ENCODE peak calls at places on chromosomes 2 and 18, in four cellular contexts. One of them, this sample, is unnamed.
A peak's percentile ranks its signal among the peaks of the same experiment; 100 is the strongest.

GRCh38 chr18:33440384-33441043 is at the start of gene CCDC178:
- DNase-seq in SK-N-MC: no peak
- DNase-seq in HFF-Myc: no peak
- DNase-seq in NCI-H526: peak; percentile 16
- DNase-seq in this sample: peak; percentile 4

GRCh38 chr2:101149241-101150192 is 1.7 kb downstream of the TBC1D8 start:
- DNase-seq in HFF-Myc: no peak
- DNase-seq in NCI-H526: no peak
- DNase-seq in SK-N-MC: no peak
- DNase-seq in this sample: no peak

GRCh38 chr18:79951545-79952456 is at the start of gene SLC66A2:
- DNase-seq in NCI-H526: no peak
- DNase-seq in SK-N-MC: no peak
- DNase-seq in HFF-Myc: peak; percentile 36
- DNase-seq in this sample: peak; percentile 83

GRCh38 chr2:159290289-159290907 is 3.9 kb upstream of the WDSUB1 start:
- DNase-seq in HFF-Myc: peak; percentile 88
- DNase-seq in NCI-H526: peak; percentile 3
- DNase-seq in SK-N-MC: peak; percentile 98
- DNase-seq in this sample: peak; percentile 94

GRCh38 chr2:3612639-3613523 is 18.0 kb downstream of the COLEC11 start:
- DNase-seq in HFF-Myc: no peak
- DNase-seq in SK-N-MC: no peak
- DNase-seq in NCI-H526: no peak
- DNase-seq in this sample: no peak

GRCh38 chr2:150589760-150590159 is 102.3 kb upstream of the RND3 start:
- DNase-seq in HFF-Myc: no peak
- DNase-seq in SK-N-MC: no peak
- DNase-seq in NCI-H526: peak; percentile 5
- DNase-seq in this sample: peak; percentile 61

GRCh38 chr2:125456851-125457250 is 1199.1 kb upstream of the GYPC start:
- DNase-seq in HFF-Myc: no peak
- DNase-seq in NCI-H526: no peak
- DNase-seq in SK-N-MC: no peak
- DNase-seq in this sample: no peak

GRCh38 chr18:44819944-44820510 is 139.3 kb downstream of the SETBP1 start:
- DNase-seq in NCI-H526: no peak
- DNase-seq in HFF-Myc: no peak
- DNase-seq in SK-N-MC: no peak
- DNase-seq in this sample: no peak

GRCh38 chr2:134301099-134301970 is 47.5 kb downstream of the MGAT5 start:
- DNase-seq in SK-N-MC: no peak
- DNase-seq in HFF-Myc: no peak
- DNase-seq in NCI-H526: no peak
- DNase-seq in this sample: peak; percentile 70

GRCh38 chr18:75110311-75110710 is 98.6 kb downstream of the PTGR3 start:
- DNase-seq in NCI-H526: no peak
- DNase-seq in SK-N-MC: no peak
- DNase-seq in HFF-Myc: no peak
- DNase-seq in this sample: no peak

GRCh38 chr2:109290887-109291675 is 162.1 kb downstream of the SH3RF3 start:
- DNase-seq in NCI-H526: no peak
- DNase-seq in SK-N-MC: no peak
- DNase-seq in HFF-Myc: no peak
- DNase-seq in this sample: peak; percentile 83

GRCh38 chr2:229673676-229674075 is 40.7 kb downstream of the DNER start:
- DNase-seq in NCI-H526: no peak
- DNase-seq in HFF-Myc: no peak
- DNase-seq in SK-N-MC: no peak
- DNase-seq in this sample: no peak

GRCh38 chr2:69164379-69164778 is 151.4 kb downstream of the ANTXR1 start:
- DNase-seq in NCI-H526: no peak
- DNase-seq in SK-N-MC: no peak
- DNase-seq in HFF-Myc: no peak
- DNase-seq in this sample: peak; percentile 93

GRCh38 chr18:10213526-10213925 is 240.9 kb upstream of the APCDD1 start:
- DNase-seq in NCI-H526: no peak
- DNase-seq in HFF-Myc: no peak
- DNase-seq in SK-N-MC: no peak
- DNase-seq in this sample: peak; percentile 33

GRCh38 chr2:215352602-215353001 is 40.7 kb downstream of the ATIC start:
- DNase-seq in NCI-H526: no peak
- DNase-seq in SK-N-MC: no peak
- DNase-seq in HFF-Myc: no peak
- DNase-seq in this sample: no peak

GRCh38 chr2:233267516-233268245 is 16.2 kb downstream of the ATG16L1 start:
- DNase-seq in NCI-H526: no peak
- DNase-seq in SK-N-MC: no peak
- DNase-seq in HFF-Myc: no peak
- DNase-seq in this sample: no peak

GRCh38 chr2:205427112-205427511 is 255.2 kb upstream of the NRP2 start:
- DNase-seq in HFF-Myc: no peak
- DNase-seq in SK-N-MC: no peak
- DNase-seq in NCI-H526: no peak
- DNase-seq in this sample: peak; percentile 85

GRCh38 chr18:30613467-30613801 is 429.1 kb downstream of the DSC3 start:
- DNase-seq in SK-N-MC: no peak
- DNase-seq in HFF-Myc: no peak
- DNase-seq in NCI-H526: no peak
- DNase-seq in this sample: no peak

GRCh38 chr2:29108225-29108624 is 7.0 kb upstream of the CLIP4 start:
- DNase-seq in NCI-H526: no peak
- DNase-seq in HFF-Myc: no peak
- DNase-seq in SK-N-MC: no peak
- DNase-seq in this sample: peak; percentile 97

GRCh38 chr2:175880-176800 is 87.7 kb downstream of the SH3YL1 start:
- DNase-seq in SK-N-MC: no peak
- DNase-seq in HFF-Myc: peak; percentile 2
- DNase-seq in NCI-H526: no peak
- DNase-seq in this sample: peak; percentile 1

GRCh38 chr2:203951366-203951902 is 14.9 kb downstream of the ICOS start:
- DNase-seq in HFF-Myc: no peak
- DNase-seq in SK-N-MC: no peak
- DNase-seq in NCI-H526: no peak
- DNase-seq in this sample: no peak

GRCh38 chr18:23662309-23663263 is at the start of gene ANKRD29:
- DNase-seq in NCI-H526: no peak
- DNase-seq in HFF-Myc: no peak
- DNase-seq in SK-N-MC: no peak
- DNase-seq in this sample: no peak

GRCh38 chr2:38248246-38248645 is 128.8 kb downstream of the ATL2 start:
- DNase-seq in SK-N-MC: no peak
- DNase-seq in NCI-H526: no peak
- DNase-seq in HFF-Myc: no peak
- DNase-seq in this sample: no peak

GRCh38 chr2:119136872-119137271 is 21.7 kb downstream of the C1QL2 start:
- DNase-seq in HFF-Myc: no peak
- DNase-seq in SK-N-MC: no peak
- DNase-seq in NCI-H526: no peak
- DNase-seq in this sample: no peak

GRCh38 chr2:38505779-38506178 is 96.9 kb downstream of the HNRNPLL start:
- DNase-seq in SK-N-MC: no peak
- DNase-seq in NCI-H526: no peak
- DNase-seq in HFF-Myc: peak; percentile 45
- DNase-seq in this sample: peak; percentile 87

GRCh38 chr18:76824754-76825153 is 2.4 kb downstream of the ZNF236 start:
- DNase-seq in NCI-H526: no peak
- DNase-seq in HFF-Myc: no peak
- DNase-seq in SK-N-MC: no peak
- DNase-seq in this sample: no peak

GRCh38 chr2:237967463-237967871 is 653 bp downstream of the UBE2F start:
- DNase-seq in NCI-H526: no peak
- DNase-seq in SK-N-MC: no peak
- DNase-seq in HFF-Myc: no peak
- DNase-seq in this sample: no peak

GRCh38 chr2:205883026-205883425 is 200.7 kb downstream of the NRP2 start:
- DNase-seq in SK-N-MC: no peak
- DNase-seq in HFF-Myc: no peak
- DNase-seq in NCI-H526: no peak
- DNase-seq in this sample: no peak

GRCh38 chr2:30255026-30255425 is 23.7 kb downstream of the LBH start:
- DNase-seq in HFF-Myc: no peak
- DNase-seq in NCI-H526: no peak
- DNase-seq in SK-N-MC: no peak
- DNase-seq in this sample: no peak